ENCODE peak calls at places on chromosome 22, in six cellular contexts. U, G, X, J, I and A are unnamed samples.

GRCh38 chr22:23400286-23400981 is 179.7 kb downstream of the IGLL1 start:
- DNase-seq in X (no peak), G (no peak), I (no peak), U (no peak), J (no peak), A (no peak)

GRCh38 chr22:37982938-37983859 is 1.2 kb downstream of the SOX10 start:
- DNase-seq in I (no peak), U (no peak), X (no peak), G (no peak), J (no peak), A (no peak)

GRCh38 chr22:49964493-49965290 is 4.1 kb downstream of the PIM3 start:
- DNase-seq in X (no peak), J (no peak), U (no peak), I (peak), G (no peak), A (no peak)

GRCh38 chr22:46842606-46843005 is 80.2 kb downstream of the TBC1D22A start:
- DNase-seq in U (no peak), X (no peak), G (no peak), I (no peak), J (no peak), A (no peak)

GRCh38 chr22:38164578-38164953 is 17.1 kb downstream of the PLA2G6 start:
- DNase-seq in X (no peak), I (no peak), J (no peak), U (no peak), G (no peak), A (no peak)

GRCh38 chr22:46458525-46458924 is 78.9 kb downstream of the CELSR1 start:
- DNase-seq in U (no peak), G (no peak), X (no peak), I (no peak), J (no peak), A (no peak)

GRCh38 chr22:45775569-45776312 is 104.1 kb downstream of the ATXN10 start:
- DNase-seq in X (no peak), J (no peak), G (no peak), U (no peak), I (no peak), A (no peak)

GRCh38 chr22:37144180-37144554 is 5.5 kb downstream of the IL2RB start:
- DNase-seq in I (no peak), J (no peak), G (no peak), X (no peak), U (no peak), A (no peak)

GRCh38 chr22:26109686-26110315 is 59.5 kb upstream of the SEZ6L start:
- DNase-seq in I (no peak), X (no peak), J (no peak), G (no peak), U (no peak), A (no peak)

GRCh38 chr22:42883121-42883520 is 26.0 kb upstream of the ARFGAP3 start:
- DNase-seq in J (no peak), I (no peak), G (no peak), X (no peak), U (no peak), A (no peak)

GRCh38 chr22:27749597-27750225 is 51.8 kb downstream of the MN1 start:
- DNase-seq in J (peak), I (peak), G (no peak), X (no peak), U (no peak), A (no peak)

GRCh38 chr22:46803031-46803880 is 40.8 kb downstream of the TBC1D22A start:
- DNase-seq in X (peak), J (no peak), U (peak), G (peak), I (no peak), A (no peak)

GRCh38 chr22:43180670-43181069 is 6.3 kb downstream of the TTLL12 start:
- DNase-seq in I (no peak), J (no peak), G (no peak), U (no peak), X (no peak), A (no peak)

GRCh38 chr22:21762712-21763581 is 27.4 kb upstream of the YPEL1 start:
- DNase-seq in X (no peak), I (no peak), J (no peak), G (no peak), U (no peak), A (no peak)

GRCh38 chr22:27074016-27074415 is 416.6 kb downstream of the MIAT start:
- DNase-seq in J (no peak), I (no peak), X (peak), U (no peak), G (no peak), A (no peak)

GRCh38 chr22:49522582-49523373 is 304.9 kb downstream of the BRD1 start:
- DNase-seq in X (no peak), J (no peak), I (no peak), U (no peak), G (peak), A (no peak)

GRCh38 chr22:45971389-45972028 is 5.5 kb downstream of the WNT7B start:
- DNase-seq in G (no peak), X (no peak), J (no peak), U (no peak), I (no peak), A (no peak)

GRCh38 chr22:18120941-18121340 is 10.3 kb downstream of the TUBA8 start:
- DNase-seq in U (no peak), X (no peak), I (no peak), G (no peak), J (no peak), A (no peak)

GRCh38 chr22:22928666-22929380 is 41.2 kb downstream of the IGLL5 start:
- DNase-seq in X (no peak), I (no peak), J (peak), G (peak), U (no peak), A (no peak)

GRCh38 chr22:27094633-27095308 is 437.4 kb downstream of the MIAT start:
- DNase-seq in I (no peak), G (no peak), J (peak), U (no peak), X (no peak), A (no peak)

GRCh38 chr22:35792501-35792900 is 74.8 kb downstream of the APOL5 start:
- DNase-seq in X (peak), J (no peak), I (no peak), U (no peak), G (peak), A (no peak)

GRCh38 chr22:46149493-46149997 is 781 bp upstream of the PPARA start:
- DNase-seq in U (no peak), G (no peak), I (peak), J (no peak), X (no peak), A (no peak)

GRCh38 chr22:38172489-38173155 is 9.0 kb downstream of the PLA2G6 start:
- DNase-seq in J (peak), X (no peak), U (no peak), G (peak), I (peak), A (no peak)

GRCh38 chr22:36156515-36157419 is 3.8 kb downstream of the APOL3 start:
- DNase-seq in G (peak), U (no peak), I (peak), J (peak), X (no peak), A (peak)

GRCh38 chr22:36691488-36691887 is 12.1 kb downstream of the CACNG2 start:
- DNase-seq in U (no peak), J (no peak), I (no peak), G (no peak), X (no peak), A (no peak)

GRCh38 chr22:48703265-48703941 is 1124.3 kb downstream of the BRD1 start:
- DNase-seq in X (no peak), G (no peak), J (no peak), I (no peak), U (no peak), A (no peak)

GRCh38 chr22:46196268-46196667 is 45.9 kb downstream of the PPARA start:
- DNase-seq in X (no peak), G (no peak), J (no peak), I (no peak), U (no peak), A (no peak)

GRCh38 chr22:46737976-46738641 is at the start of gene CERK:
- DNase-seq in G (peak), J (peak), X (no peak), U (no peak), I (peak), A (no peak)

GRCh38 chr22:27609411-27610029 is 192.0 kb downstream of the MN1 start:
- DNase-seq in U (no peak), X (no peak), G (no peak), J (no peak), I (no peak), A (no peak)

GRCh38 chr22:44807232-44807631 is 54.9 kb downstream of the ARHGAP8 start:
- DNase-seq in X (no peak), I (no peak), U (no peak), G (no peak), J (no peak), A (no peak)

GRCh38 chr22:22884010-22884887 is 3.4 kb upstream of the IGLL5 start:
- DNase-seq in I (peak), X (no peak), G (peak), J (peak), U (peak), A (no peak)

GRCh38 chr22:50090141-50090714 is 422 bp downstream of the MOV10L1 start:
- DNase-seq in U (no peak), G (no peak), X (no peak), I (no peak), J (no peak), A (no peak)

GRCh38 chr22:49991167-49991566 is 21.4 kb downstream of the IL17REL start:
- DNase-seq in U (no peak), J (no peak), G (no peak), X (peak), I (no peak), A (no peak)

GRCh38 chr22:46774456-46775363 is 12.3 kb downstream of the TBC1D22A start:
- DNase-seq in J (no peak), I (no peak), X (peak), U (no peak), G (no peak), A (no peak)

GRCh38 chr22:50302041-50302541 is 5.4 kb downstream of the PLXNB2 start:
- DNase-seq in X (no peak), J (peak), I (no peak), G (peak), U (no peak), A (no peak)

DNA sequence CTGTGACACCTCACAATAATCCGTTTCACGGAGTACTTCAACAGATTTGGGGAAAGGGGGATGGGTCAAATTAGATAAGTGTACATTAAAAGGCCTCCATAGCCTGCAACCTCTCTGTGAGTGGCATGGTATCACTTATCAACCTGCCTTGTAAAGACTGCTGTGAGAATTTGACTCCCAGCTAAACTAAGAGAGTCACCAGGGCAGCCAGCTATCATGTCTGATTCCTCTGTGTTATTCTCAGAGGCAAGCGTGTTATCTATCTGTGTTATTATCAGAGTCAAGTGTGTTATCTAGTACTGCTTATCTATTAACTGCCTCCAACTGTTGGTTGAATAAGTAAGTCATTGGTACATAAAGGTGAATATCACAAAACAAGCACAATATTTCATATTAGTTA is 4.1 kb upstream of the FAM83F start:
- DNase-seq in X (no peak), G (no peak), U (no peak), I (no peak), J (no peak), A (no peak)
- H3K27ac ChIP-seq in X (no peak), G (no peak), U (no peak), I (no peak), J (no peak), A (no peak)

DNA sequence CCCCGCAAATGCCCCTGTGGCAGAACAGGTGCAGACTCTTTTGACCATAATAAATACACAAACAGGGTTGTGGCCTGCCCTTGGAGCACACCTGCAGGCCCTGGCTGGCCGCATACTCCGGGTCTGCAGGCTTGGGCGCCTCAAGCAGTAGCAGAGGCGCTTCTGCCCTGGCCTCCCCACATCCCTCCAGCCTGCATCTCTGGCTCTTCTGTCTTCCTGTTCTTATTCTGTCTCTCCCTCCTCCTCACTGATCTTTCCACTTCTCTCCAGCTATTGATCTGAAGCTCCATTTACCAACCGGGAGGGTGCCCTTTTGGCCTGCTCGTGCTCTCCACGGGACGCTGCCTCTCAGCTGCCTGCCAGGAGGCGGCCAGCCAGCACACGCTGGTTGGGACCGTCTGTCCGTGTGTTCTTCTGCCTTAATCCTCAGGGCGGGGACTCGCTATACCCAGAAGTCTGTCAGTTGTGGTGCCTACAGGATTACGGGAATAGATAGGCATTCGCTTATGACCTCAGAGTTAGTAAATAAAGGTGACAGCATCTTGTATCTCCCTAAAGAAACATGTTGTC is 5.2 kb downstream of the UPB1 start:
- DNase-seq in J (no peak), U (no peak), I (no peak), X (no peak), G (no peak), A (no peak)
- TF ChIP-seq CTCF in J (no peak), U (no peak), I (no peak), X (no peak), G (no peak), A (no peak)

GRCh38 chr22:24424901-24425775 is 2.3 kb upstream of the ADORA2A start:
- DNase-seq in X (no peak), U (no peak), J (no peak), G (no peak), I (no peak), A (no peak)
- H3K4me3 ChIP-seq in X (peak), U (no peak), J (no peak), G (no peak), I (peak), A (no peak)

GRCh38 chr22:17063372-17064106 is 21.3 kb upstream of the IL17RA start:
- DNase-seq in I (peak), U (no peak), X (no peak), G (no peak), J (no peak), A (no peak)
- H3K27ac ChIP-seq in I (no peak), U (no peak), X (no peak), G (no peak), J (no peak), A (no peak)

GRCh38 chr22:17096095-17096494 is 11.3 kb downstream of the IL17RA start:
- DNase-seq in J (no peak), G (no peak), I (no peak), U (no peak), X (no peak), A (no peak)

GRCh38 chr22:17093081-17093480 is 8.3 kb downstream of the IL17RA start:
- DNase-seq in I (no peak), J (no peak), G (no peak), U (no peak), X (no peak), A (no peak)

GRCh38 chr22:17097701-17098100 is 12.9 kb downstream of the IL17RA start:
- DNase-seq in G (no peak), J (no peak), U (no peak), I (no peak), X (no peak), A (no peak)

GRCh38 chr22:17097062-17097461 is 12.3 kb downstream of the IL17RA start:
- DNase-seq in X (no peak), I (no peak), G (no peak), J (no peak), U (no peak), A (no peak)

DNA sequence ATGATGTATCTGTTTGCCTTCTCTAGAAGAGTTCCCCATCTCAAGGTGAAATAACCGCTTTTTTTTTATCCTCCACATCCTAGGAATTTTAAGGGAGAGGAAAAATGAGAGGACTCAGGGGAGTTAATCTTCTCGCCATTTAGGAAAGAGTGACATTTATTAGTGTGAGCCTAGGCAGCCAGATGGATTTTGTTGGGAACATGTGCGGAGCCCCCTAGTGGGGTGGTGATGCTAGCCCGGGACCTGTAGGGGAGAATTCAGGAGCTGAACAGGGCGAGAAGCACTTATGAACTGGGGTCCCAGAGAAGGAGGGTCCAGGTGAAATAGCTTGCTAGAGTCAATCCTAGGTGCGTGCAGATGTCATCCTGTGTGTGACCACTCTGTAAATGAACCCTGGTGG is 10.7 kb downstream of the IL17RA start:
- DNase-seq in G (no peak), I (no peak), X (no peak), J (no peak), U (no peak), A (no peak)
- TF ChIP-seq CTCF in G (peak), I (no peak), X (peak), J (peak), U (peak), A (peak)

GRCh38 chr22:41695211-41695610 is 4.1 kb upstream of the MEI1 start:
- DNase-seq in I (no peak), G (no peak), U (no peak), J (no peak), X (no peak), A (no peak)

GRCh38 chr22:41700105-41700358 is 729 bp downstream of the MEI1 start:
- DNase-seq in X (no peak), U (no peak), G (no peak), J (no peak), I (no peak), A (no peak)

GRCh38 chr22:41696714-41697113 is 2.6 kb upstream of the MEI1 start:
- DNase-seq in U (no peak), J (no peak), G (no peak), I (no peak), X (no peak), A (no peak)

GRCh38 chr22:41699264-41700104 is at the start of gene MEI1:
- DNase-seq in G (no peak), I (peak), J (peak), U (no peak), X (no peak), A (peak)

GRCh38 chr22:41697126-41697775 is 2.1 kb upstream of the MEI1 start:
- DNase-seq in U (peak), J (peak), I (peak), X (peak), G (peak), A (peak)
- H3K4me3 ChIP-seq in U (no peak), J (no peak), I (no peak), X (peak), G (no peak), A (peak)

GRCh38 chr22:19646383-19646782 is 67.9 kb upstream of the SEPTIN5 start:
- DNase-seq in I (no peak), G (no peak), J (no peak), X (no peak), U (no peak), A (no peak)

GRCh38 chr22:19645905-19646304 is 68.4 kb upstream of the SEPTIN5 start:
- DNase-seq in X (no peak), G (no peak), J (no peak), I (no peak), U (no peak), A (no peak)

GRCh38 chr22:19645391-19645790 is 68.9 kb upstream of the SEPTIN5 start:
- DNase-seq in J (no peak), I (no peak), X (no peak), U (no peak), G (no peak), A (no peak)

GRCh38 chr22:19643448-19644313 is 70.6 kb upstream of the SEPTIN5 start:
- DNase-seq in I (peak), U (no peak), J (no peak), X (no peak), G (no peak), A (no peak)

GRCh38 chr22:19644314-19645223 is 69.7 kb upstream of the SEPTIN5 start:
- DNase-seq in U (no peak), G (no peak), X (no peak), J (no peak), I (peak), A (no peak)
- H3K27ac ChIP-seq in U (no peak), G (no peak), X (no peak), J (no peak), I (no peak), A (no peak)

GRCh38 chr22:29722587-29722986 is 2.8 kb downstream of the CABP7 start:
- DNase-seq in I (no peak), U (no peak), X (no peak), J (no peak), G (no peak), A (no peak)

GRCh38 chr22:29726104-29726503 is 6.3 kb downstream of the CABP7 start:
- DNase-seq in U (no peak), X (no peak), G (no peak), J (no peak), I (no peak), A (no peak)

GRCh38 chr22:29722151-29722550 is 2.3 kb downstream of the CABP7 start:
- DNase-seq in I (no peak), U (no peak), X (no peak), J (no peak), G (peak), A (no peak)

GRCh38 chr22:29724843-29725242 is 5.0 kb downstream of the CABP7 start:
- DNase-seq in J (no peak), U (no peak), X (no peak), I (no peak), G (no peak), A (no peak)

DNA sequence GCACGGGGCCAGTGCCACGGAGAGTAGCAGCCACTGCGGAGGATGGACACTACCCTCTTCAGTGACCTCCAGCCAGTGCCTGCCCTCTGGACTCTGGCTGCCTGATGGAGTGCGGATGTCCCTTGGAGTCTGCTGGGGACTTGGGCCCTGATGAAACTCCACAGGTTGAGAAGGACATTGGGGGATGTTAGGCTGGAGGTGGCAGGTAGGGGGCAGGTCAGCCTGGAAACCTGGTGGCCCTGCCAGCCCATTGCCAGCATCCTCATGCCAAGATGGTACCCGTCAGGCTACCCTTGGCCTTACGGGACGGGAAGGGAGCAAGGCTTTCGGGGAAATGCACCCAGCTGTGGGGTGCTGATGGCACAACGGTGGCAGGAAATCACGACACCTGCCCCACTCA is 4.0 kb downstream of the CABP7 start:
- DNase-seq in U (no peak), X (no peak), I (no peak), J (no peak), G (no peak), A (no peak)
- TF ChIP-seq CTCF in U (peak), X (no peak), I (no peak), J (no peak), G (no peak), A (no peak)

GRCh38 chr22:28920757-28921584 is 37.6 kb downstream of the ZNRF3 start:
- DNase-seq in X (no peak), I (no peak), G (no peak), U (no peak), J (no peak), A (no peak)
- H3K4me3 ChIP-seq in X (no peak), I (no peak), G (no peak), U (no peak), J (no peak), A (no peak)

GRCh38 chr22:29856496-29856895 is 18.4 kb upstream of the ASCC2 start:
- DNase-seq in X (no peak), G (no peak), J (no peak), U (no peak), I (no peak), A (no peak)
- H3K27ac ChIP-seq in X (no peak), G (no peak), J (no peak), U (no peak), I (no peak), A (no peak)